ENCODE peak calls at places on chromosome 15, in five cellular contexts. H is adrenal gland, D is fibroblast of lung, G is stomach, K is psoas muscle. X is an unnamed sample.

GRCh38 chr15:76147906-76148553 is 88.2 kb downstream of the TMEM266 start:
- DNase-seq in H (no peak), D (peak), G (peak), K (peak), X (peak)

GRCh38 chr15:35306361-35306981 is 221.4 kb upstream of the NANOGP8 start:
- DNase-seq in H (no peak), D (peak), G (no peak), K (no peak), X (no peak)

GRCh38 chr15:31346367-31347066 is 19.9 kb downstream of the KLF13 start:
- DNase-seq in H (no peak), D (no peak), G (no peak), K (no peak), X (peak)

GRCh38 chr15:48283361-48284157 is 47.7 kb upstream of the DUT start:
- DNase-seq in H (peak), D (peak), G (no peak), K (no peak), X (no peak)

GRCh38 chr15:29601811-29602210 is 220.5 kb downstream of the TJP1 start:
- DNase-seq in H (no peak), D (no peak), G (no peak), K (no peak), X (no peak)

GRCh38 chr15:77421370-77421700 is 647 bp downstream of the HMG20A start:
- DNase-seq in H (no peak), D (no peak), G (no peak), K (peak), X (no peak)

GRCh38 chr15:98599911-98600685 is 48.2 kb upstream of the IGF1R start:
- DNase-seq in H (peak), D (peak), G (no peak), K (peak), X (peak)

GRCh38 chr15:26126070-26126469 is 262.9 kb upstream of the ATP10A start:
- DNase-seq in H (no peak), D (no peak), G (no peak), K (no peak), X (no peak)

GRCh38 chr15:99545605-99546004 is 20.2 kb upstream of the MEF2A start:
- DNase-seq in H (no peak), D (no peak), G (no peak), K (no peak), X (no peak)

GRCh38 chr15:65189102-65189740 is 4.1 kb upstream of the CLPX start:
- DNase-seq in H (peak), D (peak), G (no peak), K (no peak), X (peak)

GRCh38 chr15:66142341-66142740 is 111.2 kb downstream of the MEGF11 start:
- DNase-seq in H (no peak), D (no peak), G (no peak), K (no peak), X (no peak)

GRCh38 chr15:63923993-63924950 is 90.5 kb upstream of the HERC1 start:
- DNase-seq in H (no peak), D (no peak), G (no peak), K (no peak), X (no peak)

GRCh38 chr15:58357529-58358476 is 74.0 kb upstream of the LIPC start:
- DNase-seq in H (no peak), D (peak), G (no peak), K (no peak), X (no peak)

GRCh38 chr15:75606711-75607684 is 18.5 kb downstream of the SNUPN start:
- DNase-seq in H (no peak), D (no peak), G (no peak), K (no peak), X (no peak)

GRCh38 chr15:96356494-96357455 is 26.3 kb downstream of the NR2F2 start:
- DNase-seq in H (peak), D (peak), G (peak), K (peak), X (peak)

GRCh38 chr15:72685925-72686794 is at the start of the genes BBS4 and HIGD2B:
- DNase-seq in H (peak), D (peak), G (peak), K (peak), X (peak)

GRCh38 chr15:58545307-58546065 is 113.7 kb downstream of the LIPC start:
- DNase-seq in H (no peak), D (no peak), G (peak), K (no peak), X (no peak)

GRCh38 chr15:71776304-71776703 is 34.0 kb upstream of the NR2E3 start:
- DNase-seq in H (no peak), D (peak), G (no peak), K (no peak), X (no peak)

DNA sequence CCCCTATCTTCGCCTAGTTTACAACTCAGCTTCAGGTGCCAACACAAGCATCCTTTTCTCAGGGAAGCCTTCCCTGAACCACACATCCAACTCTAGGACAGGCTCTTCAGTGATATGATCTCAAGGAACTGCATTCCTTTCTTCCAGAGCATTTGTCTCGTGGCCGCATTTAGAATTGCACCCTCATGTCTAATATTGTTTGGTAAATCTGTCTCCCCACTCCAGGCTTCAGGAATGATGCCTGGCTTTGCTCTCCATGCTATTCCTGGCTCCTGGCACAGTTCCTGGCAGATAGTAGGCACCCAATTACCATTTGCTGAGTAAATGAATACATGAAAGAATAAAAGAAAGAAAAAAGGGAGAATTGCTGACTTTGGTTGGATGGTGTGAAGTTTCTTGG is 2.4 kb downstream of the CYP19A1 start:
- DNase-seq in H (no peak), D (no peak), G (no peak), K (no peak), X (no peak)
- TF ChIP-seq CTCF in H (no peak), D (no peak), G (no peak), K (no peak), X (no peak)

DNA sequence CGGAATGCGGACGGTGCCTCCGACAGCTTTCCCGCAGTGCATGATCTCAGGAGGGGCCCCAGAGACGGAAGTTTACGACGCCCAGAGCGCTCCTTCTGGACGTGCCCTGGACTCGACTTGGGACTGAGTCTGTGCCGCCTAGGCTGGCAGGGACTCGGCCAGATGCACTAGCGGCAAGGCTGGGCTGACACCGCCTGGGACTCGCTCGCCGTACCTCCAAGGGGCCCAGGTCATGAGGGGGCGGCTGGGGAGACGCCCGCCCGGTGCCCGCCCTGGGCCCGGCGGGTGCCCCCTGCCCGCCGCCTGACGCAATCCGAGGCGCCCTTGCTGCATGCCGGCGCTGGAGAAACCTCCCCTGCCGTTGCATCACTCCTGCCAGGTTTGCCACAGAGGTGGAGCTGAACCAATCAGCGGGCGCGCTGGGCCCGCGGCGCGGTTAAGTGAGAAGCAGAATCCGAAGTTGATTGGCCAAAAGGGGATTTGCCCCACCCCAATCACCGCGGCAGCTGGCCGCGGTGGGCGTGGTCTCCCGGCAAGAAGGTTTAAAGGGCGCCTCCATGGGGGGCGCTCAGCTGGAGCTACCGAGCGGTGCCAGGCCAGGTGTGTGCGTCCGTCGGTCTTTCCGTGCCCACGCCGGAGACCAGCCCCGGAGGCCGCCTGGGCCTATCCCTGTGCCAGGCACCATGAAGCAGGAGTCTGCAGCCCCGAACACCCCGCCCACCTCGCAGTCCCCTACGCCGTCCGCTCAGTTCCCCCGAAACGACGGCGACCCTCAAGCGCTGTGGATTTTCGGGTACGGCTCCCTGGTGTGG is at the start of gene CHAC1:
- DNase-seq in H (peak), D (peak), G (peak), K (peak), X (peak)
- TF ChIP-seq CTCF in H (no peak), D (no peak), G (no peak), K (no peak), X (no peak)

DNA sequence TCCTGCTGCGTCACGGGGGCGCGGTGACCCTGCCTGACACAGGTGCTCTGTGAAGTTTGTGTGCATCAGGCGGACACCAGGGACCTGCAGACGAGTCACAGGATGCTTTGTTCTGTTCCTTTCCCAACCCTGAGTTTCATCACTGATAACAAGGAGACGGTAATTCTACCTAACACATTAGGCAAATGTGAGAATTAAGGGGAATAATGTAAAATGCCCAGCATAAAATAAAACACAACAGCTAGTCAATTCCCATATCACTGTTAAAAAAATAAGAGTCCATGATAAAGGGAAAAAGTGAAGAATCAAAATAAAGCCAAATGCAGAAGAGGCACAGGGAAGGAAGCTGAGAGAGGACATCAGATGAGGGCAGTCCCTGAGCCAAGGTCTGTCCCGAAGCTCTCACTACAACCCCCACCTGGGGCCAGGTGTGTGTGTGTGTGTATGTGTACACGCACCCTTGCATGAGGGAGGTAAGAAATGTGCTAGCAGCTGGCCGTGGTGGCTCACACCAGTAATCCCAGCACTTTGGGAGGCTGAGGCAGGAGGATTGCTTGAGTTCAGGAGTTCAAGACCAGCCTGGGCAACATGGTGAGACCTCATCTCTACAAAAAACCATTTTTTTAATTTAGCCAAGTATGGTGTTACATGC is 27.5 kb downstream of the PLA2G4D start:
- DNase-seq in H (peak), D (no peak), G (no peak), K (no peak), X (no peak)
- TF ChIP-seq CTCF in H (no peak), D (no peak), G (no peak), K (peak), X (no peak)

GRCh38 chr15:45134682-45135604 is 5.1 kb downstream of the DUOX1 start:
- DNase-seq in H (no peak), D (no peak), G (peak), K (no peak), X (no peak)
- TF ChIP-seq CTCF in H (no peak), D (no peak), G (peak), K (no peak), X (peak)

X was measured in GM13976.